ENCODE peak calls at places on chromosomes 2 and 18, in eight cellular contexts. V is ovary, K is lower lobe of right lung, G is psoas muscle, T is kidney, M is PC-9, L is upper lobe of right lung, Q is IMR-90. I is an unnamed sample.
A peak's percentile ranks its signal among the peaks of the same experiment; 100 is the strongest.

GRCh38 chr2:189628817-189629552 is 32.3 kb upstream of the ASNSD1 start:
- DNase-seq in G (no peak), M (no peak), Q (no peak), L (no peak), T (no peak), V (no peak), K (no peak), I (no peak)

GRCh38 chr2:131045286-131045924 is 47.9 kb downstream of the FAM168B start:
- DNase-seq in V (no peak), M (no peak), K (no peak), G (no peak), L (peak; percentile 49), Q (no peak), T (peak; percentile 46), I (no peak)

GRCh38 chr2:219521066-219521880 is 7.0 kb downstream of the ASIC4 start:
- DNase-seq in T (no peak), Q (peak; percentile 37), G (no peak), K (no peak), V (no peak), M (no peak), L (no peak), I (no peak)

GRCh38 chr2:98559581-98559980 is 48.7 kb downstream of the COA5 start:
- DNase-seq in M (no peak), V (no peak), Q (peak; percentile 27), L (no peak), G (no peak), T (no peak), K (no peak), I (no peak)

GRCh38 chr18:2955966-2956521 is 56.9 kb downstream of the LPIN2 start:
- DNase-seq in K (no peak), V (no peak), M (no peak), L (no peak), Q (no peak), T (no peak), G (no peak), I (no peak)

GRCh38 chr2:58240595-58240937 is 559 bp downstream of the FANCL start:
- DNase-seq in L (no peak), G (no peak), T (no peak), K (no peak), M (no peak), Q (no peak), V (no peak), I (no peak)

GRCh38 chr2:207357216-207357615 is 172.5 kb upstream of the CREB1 start:
- DNase-seq in G (no peak), M (no peak), Q (no peak), L (no peak), T (no peak), V (no peak), K (no peak), I (no peak)

GRCh38 chr2:136282238-136282775 is 164.4 kb upstream of the CXCR4 start:
- DNase-seq in L (no peak), Q (no peak), M (no peak), K (no peak), V (no peak), T (no peak), G (no peak), I (no peak)

GRCh38 chr2:10717630-10718029 is 3.8 kb upstream of the ATP6V1C2 start:
- DNase-seq in V (no peak), K (no peak), T (no peak), G (no peak), M (peak; percentile 95), Q (peak; percentile 61), L (no peak), I (peak; percentile 15)

GRCh38 chr2:54438271-54438670 is 17.9 kb upstream of the SPTBN1 start:
- DNase-seq in K (no peak), G (peak; percentile 58), Q (no peak), T (peak; percentile 79), V (peak; percentile 68), M (no peak), L (no peak), I (no peak)

GRCh38 chr18:61727241-61727640 is 165.6 kb downstream of the RNF152 start:
- DNase-seq in M (no peak), K (no peak), V (no peak), L (no peak), Q (peak; percentile 89), T (no peak), G (no peak), I (no peak)

GRCh38 chr18:61362511-61362910 is 29.3 kb downstream of the CDH20 start:
- DNase-seq in M (no peak), G (no peak), L (no peak), K (no peak), V (no peak), Q (no peak), T (no peak), I (no peak)

GRCh38 chr2:19607400-19607799 is 249.0 kb upstream of the OSR1 start:
- DNase-seq in M (peak; percentile 79), T (no peak), G (no peak), Q (peak; percentile 63), L (no peak), V (no peak), K (no peak), I (no peak)

GRCh38 chr2:190352668-190353536 is 9.5 kb downstream of the INPP1 start:
- DNase-seq in M (no peak), Q (no peak), T (no peak), V (no peak), K (no peak), G (no peak), L (no peak), I (no peak)

GRCh38 chr2:177334940-177335543 is 57.5 kb upstream of the AGPS start:
- DNase-seq in G (no peak), V (no peak), Q (peak; percentile 40), T (no peak), L (no peak), M (peak; percentile 68), K (no peak), I (no peak)

GRCh38 chr18:55018602-55019001 is 59.3 kb upstream of the CCDC68 start:
- DNase-seq in T (no peak), K (no peak), G (no peak), M (peak; percentile 70), L (no peak), V (no peak), Q (peak; percentile 68), I (no peak)

GRCh38 chr2:220143336-220143735 is 515.9 kb downstream of the SLC4A3 start:
- DNase-seq in L (no peak), M (peak; percentile 77), K (no peak), T (no peak), G (no peak), Q (peak; percentile 86), V (no peak), I (no peak)

GRCh38 chr2:218284106-218284811 is 8.0 kb downstream of the TMBIM1 start:
- DNase-seq in V (no peak), K (no peak), L (no peak), G (peak; percentile 71), T (no peak), M (peak; percentile 87), Q (peak; percentile 80), I (no peak)
- H3K4me1 ChIP-seq in V (peaks cover 25% of the 10 kb centered on the region), K (peaks cover 77% of the 10 kb centered on the region), L (peaks cover 78% of the 10 kb centered on the region), G (peaks cover 75% of the 10 kb centered on the region), T (peaks cover 57% of the 10 kb centered on the region), M (peaks cover 82% of the 10 kb centered on the region), Q (peaks cover 35% of the 10 kb centered on the region), I (peaks cover 91% of the 10 kb centered on the region)

GRCh38 chr2:241325257-241325656 is 9.5 kb downstream of the SEPTIN2 start:
- DNase-seq in Q (no peak), G (no peak), T (no peak), M (no peak), L (no peak), K (no peak), V (no peak), I (no peak)

GRCh38 chr2:241324775-241325174 is 9.1 kb downstream of the SEPTIN2 start:
- DNase-seq in M (no peak), V (no peak), T (no peak), K (no peak), Q (no peak), G (no peak), L (no peak), I (no peak)

GRCh38 chr2:241321911-241322310 is 6.2 kb downstream of the SEPTIN2 start:
- DNase-seq in Q (no peak), T (no peak), G (no peak), V (no peak), L (no peak), K (no peak), M (no peak), I (no peak)

GRCh38 chr2:241321033-241321432 is 5.3 kb downstream of the SEPTIN2 start:
- DNase-seq in M (no peak), K (no peak), V (no peak), Q (no peak), G (no peak), T (no peak), L (no peak), I (no peak)

DNA sequence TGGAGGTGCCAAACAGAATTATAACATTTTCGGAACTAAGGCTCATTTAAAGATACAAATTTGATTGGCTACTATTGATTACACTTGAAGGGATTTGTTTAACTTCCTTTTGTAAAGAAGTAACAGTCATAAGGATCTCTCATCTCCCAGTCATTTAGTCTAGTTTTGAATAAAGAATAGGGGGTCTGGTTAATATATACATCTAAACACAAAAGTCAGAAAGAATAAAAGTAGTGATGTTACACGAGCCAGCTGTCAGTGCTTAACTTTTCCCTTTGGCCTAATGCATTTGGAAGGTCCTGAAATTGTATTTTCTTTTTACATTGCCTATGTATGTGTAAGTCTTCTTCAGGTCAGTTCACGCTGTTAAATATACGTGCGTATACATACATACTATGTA is 8.1 kb downstream of the SEPTIN2 start:
- DNase-seq in L (no peak), V (no peak), G (no peak), K (no peak), Q (no peak), M (no peak), T (no peak), I (no peak)
- H3K36me3 ChIP-seq in L (peaks cover 36% of the 10 kb centered on the region), V (no peaks in the 10 kb centered on the region), G (peaks cover 40% of the 10 kb centered on the region), K (peaks cover 44% of the 10 kb centered on the region), Q (peaks cover 17% of the 10 kb centered on the region), M (peaks cover 49% of the 10 kb centered on the region), T (peaks cover 6% of the 10 kb centered on the region), I (peaks cover 7% of the 10 kb centered on the region)

DNA sequence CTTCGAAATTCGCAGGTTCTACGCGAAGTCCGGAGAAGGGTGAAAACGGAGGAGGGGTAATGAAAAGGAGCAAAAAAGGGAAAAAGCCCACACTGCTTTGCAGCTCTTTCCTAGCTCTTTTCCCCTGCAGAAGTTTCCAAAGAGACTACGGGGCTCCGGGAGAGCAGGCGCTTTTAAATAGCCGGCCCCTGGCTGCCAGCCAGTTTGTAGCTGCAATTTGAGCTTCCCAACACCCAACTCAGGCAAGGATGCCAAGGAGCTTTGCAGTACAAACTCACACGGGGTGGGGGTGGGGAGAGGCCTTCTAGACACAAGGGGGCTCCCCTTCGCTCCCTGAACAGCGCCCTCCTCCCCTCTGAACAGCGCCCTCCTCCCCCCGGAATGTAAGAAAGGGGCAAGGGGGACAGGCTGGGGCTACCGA is at the start of gene IGFBP5:
- DNase-seq in L (peak; percentile 81), K (peak; percentile 73), Q (peak; percentile 94), M (no peak), G (peak; percentile 89), T (peak; percentile 95), V (peak; percentile 97), I (peak; percentile 55)
- TF ChIP-seq CTCF in L (no peak), K (no peak), Q (peak; percentile 33), M (no peak), G (no peak), T (no peak), V (peak; percentile 42), I (no peak)

DNA sequence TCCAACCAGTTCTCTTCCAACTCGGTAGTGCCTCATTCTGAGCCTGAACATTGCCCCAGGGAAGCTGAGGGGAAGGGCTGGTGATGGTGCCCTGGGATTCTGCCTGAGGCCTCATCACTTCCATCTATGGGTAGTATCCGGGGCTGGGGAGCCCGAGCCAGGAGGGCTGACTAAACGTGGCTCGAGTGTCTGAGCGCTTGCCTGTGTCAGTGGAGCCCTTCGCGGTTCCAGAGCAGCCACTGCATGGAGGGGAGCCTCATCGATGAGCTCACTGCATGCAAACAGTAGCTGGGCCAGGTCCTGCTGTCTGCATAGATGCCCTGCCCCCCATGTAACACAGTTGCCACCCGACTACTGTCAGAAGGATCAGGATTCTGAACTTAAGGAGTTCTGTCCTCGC is 129.3 kb downstream of the GLI2 start:
- DNase-seq in K (peak; percentile 24), V (no peak), T (peak; percentile 39), M (no peak), G (no peak), Q (peak; percentile 57), L (peak; percentile 54), I (no peak)
- H3K4me1 ChIP-seq in K (peaks cover 18% of the 10 kb centered on the region), V (peaks cover 30% of the 10 kb centered on the region), T (peaks cover 3% of the 10 kb centered on the region), M (peaks cover 9% of the 10 kb centered on the region), G (peaks cover 9% of the 10 kb centered on the region), Q (peaks cover 56% of the 10 kb centered on the region), L (no peaks in the 10 kb centered on the region), I (peaks cover 5% of the 10 kb centered on the region)

I was measured in thoracic aorta.